ENCODE peak calls at places on chromosomes 4 and X, in seven cellular contexts. F, H, Z, G, X, W and V are unnamed samples.

GRCh38 chr4:118911162-118911791 is 22.6 kb downstream of the SYNPO2 start:
- DNase-seq in G (no peak), X (no peak), Z (no peak), F (no peak), W (no peak), H (no peak), V (peak)

GRCh38 chr4:93396274-93396673 is 432.3 kb upstream of the ATOH1 start:
- DNase-seq in X (peak), Z (no peak), F (no peak), H (peak), G (no peak), W (no peak), V (no peak)

GRCh38 chr4:73538162-73538561 is 56.6 kb downstream of the AFM start:
- DNase-seq in W (no peak), F (no peak), X (no peak), Z (no peak), H (no peak), G (no peak), V (no peak)

GRCh38 chrX:112840382-112841113 is at the start of gene AMOT:
- DNase-seq in Z (peak), X (peak), F (peak), G (peak), W (peak), H (no peak), V (no peak)

GRCh38 chr4:39635023-39635422 is 3.6 kb downstream of the SMIM14 start:
- DNase-seq in H (no peak), F (peak), G (no peak), Z (no peak), W (no peak), X (no peak), V (no peak)

GRCh38 chr4:73103799-73104503 is 34.4 kb upstream of the COX18 start:
- DNase-seq in G (no peak), Z (no peak), H (no peak), X (peak), F (no peak), W (no peak), V (no peak)

GRCh38 chr4:62275470-62275869 is 1075.3 kb downstream of the ADGRL3 start:
- DNase-seq in G (no peak), X (no peak), W (no peak), H (no peak), F (no peak), Z (no peak), V (no peak)

GRCh38 chr4:57462843-57463242 is 352.7 kb upstream of the IGFBP7 start:
- DNase-seq in H (no peak), W (no peak), X (no peak), G (no peak), Z (no peak), F (no peak), V (no peak)

GRCh38 chr4:95087657-95088455 is 330.1 kb downstream of the BMPR1B start:
- DNase-seq in Z (no peak), F (no peak), G (no peak), W (no peak), H (no peak), X (peak), V (no peak)

GRCh38 chr4:74431113-74431826 is 13.7 kb upstream of the AREG start:
- DNase-seq in W (no peak), F (no peak), X (peak), H (no peak), Z (no peak), G (no peak), V (no peak)

GRCh38 chr4:40331937-40332336 is 3.2 kb upstream of the CHRNA9 start:
- DNase-seq in Z (no peak), W (no peak), H (no peak), X (no peak), F (no peak), G (no peak), V (no peak)

GRCh38 chrX:47483310-47484268 is 567 bp upstream of the ZNF41 start:
- DNase-seq in Z (peak), X (peak), G (peak), W (peak), H (no peak), F (peak), V (peak)

GRCh38 chr4:128812360-128812958 is 3.0 kb downstream of the JADE1 start:
- DNase-seq in W (no peak), H (no peak), Z (peak), G (peak), F (peak), X (peak), V (peak)

GRCh38 chrX:15334561-15334960 is 762 bp downstream of the PIGA start:
- DNase-seq in G (no peak), Z (no peak), X (no peak), F (no peak), W (no peak), H (no peak), V (peak)

GRCh38 chrX:317424-318067 is 1.1 kb downstream of the GTPBP6 start:
- DNase-seq in G (no peak), W (peak), X (no peak), Z (no peak), H (peak), F (peak), V (no peak)

GRCh38 chr4:73613130-73613529 is 7.1 kb downstream of the RASSF6 start:
- DNase-seq in F (no peak), G (no peak), Z (no peak), W (no peak), H (no peak), X (no peak), V (no peak)

GRCh38 chrX:30659421-30659820 is 6.2 kb downstream of the GK start:
- DNase-seq in X (peak), Z (no peak), G (no peak), F (no peak), W (no peak), H (no peak), V (peak)

GRCh38 chr4:52873191-52873590 is 11.1 kb downstream of the RASL11B start:
- DNase-seq in W (no peak), H (no peak), F (peak), G (no peak), X (no peak), Z (no peak), V (no peak)

GRCh38 chr4:26105372-26105771 is 191.4 kb downstream of the SMIM20 start:
- DNase-seq in F (no peak), W (no peak), H (no peak), G (no peak), X (peak), Z (no peak), V (no peak)

GRCh38 chrX:37685452-37686347 is at the start of gene XK:
- DNase-seq in Z (peak), X (peak), F (peak), H (no peak), G (peak), W (peak), V (no peak)

GRCh38 chr4:169060396-169061081 is 50.5 kb upstream of the CBR4 start:
- DNase-seq in H (no peak), X (no peak), Z (no peak), W (no peak), G (no peak), F (no peak), V (no peak)

GRCh38 chr4:121053601-121054143 is 18.7 kb downstream of the NDNF start:
- DNase-seq in Z (no peak), H (no peak), F (no peak), X (no peak), G (peak), W (no peak), V (no peak)

GRCh38 chrX:71536285-71536684 is 3.4 kb downstream of the OGT start:
- DNase-seq in Z (no peak), F (no peak), G (no peak), X (no peak), H (no peak), W (no peak), V (no peak)

GRCh38 chr4:30767147-30767546 is 47.0 kb downstream of the PCDH7 start:
- DNase-seq in G (no peak), X (no peak), F (no peak), Z (no peak), W (no peak), H (no peak), V (no peak)

GRCh38 chr4:176433983-176434382 is 114.2 kb downstream of the SPCS3 start:
- DNase-seq in F (no peak), G (no peak), Z (no peak), W (no peak), X (no peak), H (no peak), V (no peak)

GRCh38 chr4:52926575-52926974 is 64.5 kb downstream of the RASL11B start:
- DNase-seq in W (no peak), Z (no peak), H (no peak), X (no peak), G (no peak), F (no peak), V (no peak)

GRCh38 chr4:3022112-3022511 is 52.2 kb downstream of the HTT-AS start:
- DNase-seq in H (no peak), Z (no peak), F (no peak), G (no peak), W (no peak), X (no peak), V (no peak)

GRCh38 chr4:38889143-38889542 is 21.5 kb downstream of the FAM114A1 start:
- DNase-seq in G (no peak), W (no peak), F (no peak), H (no peak), X (peak), Z (no peak), V (peak)

GRCh38 chrX:71214152-71214551 is 8.9 kb upstream of the GJB1 start:
- DNase-seq in X (no peak), Z (no peak), W (no peak), H (no peak), F (no peak), G (no peak), V (no peak)

GRCh38 chr4:41734366-41734765 is 14.2 kb downstream of the PHOX2B start:
- DNase-seq in H (no peak), F (no peak), Z (no peak), X (no peak), G (no peak), W (no peak), V (no peak)

DNA sequence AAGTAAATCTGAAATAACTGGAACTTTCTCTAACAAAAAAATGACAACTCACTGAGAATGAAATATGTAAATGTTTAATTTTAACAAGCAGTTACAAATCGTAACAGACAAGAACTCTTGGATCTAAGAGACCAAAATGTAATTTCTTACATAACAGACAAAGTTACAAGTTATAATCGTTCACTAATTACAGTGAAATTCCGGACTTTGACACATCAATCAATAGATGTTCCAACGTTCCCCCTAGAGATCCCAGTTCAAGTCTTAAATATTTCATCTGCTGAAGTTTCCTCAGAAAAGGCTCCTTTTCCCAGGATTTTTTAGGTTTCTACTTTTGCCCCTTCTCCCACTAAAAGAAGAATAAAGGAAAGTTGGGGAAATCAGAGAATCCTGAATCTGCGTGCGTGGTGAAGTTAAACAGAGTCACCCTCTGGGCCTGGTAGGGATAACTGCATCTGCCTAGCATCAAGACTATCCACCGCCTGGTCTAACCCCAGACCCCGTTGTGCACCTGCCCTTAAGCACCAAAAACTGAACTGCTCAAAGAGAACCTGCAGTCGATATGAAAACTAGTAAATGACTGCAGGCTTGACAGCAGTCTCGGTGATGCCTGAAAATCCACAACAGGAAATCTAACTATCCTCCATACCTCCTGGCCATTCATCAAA is 2.3 kb downstream of the IRF2 start:
- DNase-seq in X (peak), Z (no peak), G (no peak), W (no peak), H (no peak), F (peak), V (peak)
- TF ChIP-seq CTCF in X (no peak), Z (no peak), G (no peak), W (no peak), H (peak), F (no peak), V (no peak)

DNA sequence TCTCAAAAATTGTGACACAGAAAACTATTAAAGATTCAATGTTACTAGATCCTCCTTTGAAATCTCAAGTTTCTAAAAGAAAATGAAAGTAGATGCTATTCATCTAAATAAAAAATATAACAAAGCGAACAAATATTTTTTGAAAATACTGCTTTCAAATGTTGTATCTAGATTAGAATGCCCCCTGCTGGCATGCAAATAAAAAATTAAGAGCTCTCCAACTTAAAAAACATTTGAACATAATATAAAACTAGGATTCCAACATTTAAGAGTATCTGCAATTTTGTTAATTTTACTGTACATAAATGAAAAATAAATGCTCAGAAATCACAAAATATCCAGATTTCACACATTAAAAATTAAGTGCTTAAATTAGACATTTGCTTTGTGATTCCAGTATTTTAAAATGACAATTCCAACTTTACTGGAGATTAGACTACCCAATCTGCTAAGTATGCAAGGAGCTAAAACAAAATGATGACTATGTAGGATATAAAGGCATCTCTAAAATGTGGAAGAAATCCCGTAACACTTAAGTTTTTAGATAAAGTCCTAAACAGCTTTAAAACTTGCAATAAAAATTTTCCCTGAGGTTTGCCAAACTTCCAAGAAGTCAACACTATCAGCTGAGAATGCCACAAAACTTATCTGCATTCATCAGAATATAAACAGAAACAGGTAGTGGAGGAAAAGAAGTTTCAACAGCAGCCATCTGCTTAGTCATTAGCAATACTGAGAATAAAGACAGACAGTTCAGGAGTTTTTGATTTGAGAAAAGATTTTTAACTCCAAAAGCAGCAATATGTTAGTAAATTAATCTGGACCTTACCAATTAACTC is 32.6 kb downstream of the DHX15 start:
- DNase-seq in G (no peak), X (peak), F (no peak), Z (no peak), H (no peak), W (no peak), V (no peak)
- TF ChIP-seq CTCF in G (peak), X (peak), F (peak), Z (peak), H (peak), W (peak), V (peak)

GRCh38 chrX:38898261-38898660 is 97.0 kb downstream of the MID1IP1 start:
- DNase-seq in H (no peak), Z (no peak), X (no peak), W (no peak), F (no peak), G (no peak), V (no peak)
- TF ChIP-seq CTCF in H (no peak), Z (no peak), X (no peak), W (no peak), F (no peak), G (no peak), V (no peak)

GRCh38 chr4:142567199-142567598 is 278.9 kb downstream of the INPP4B start:
- DNase-seq in H (no peak), F (peak), Z (no peak), W (no peak), X (no peak), G (no peak), V (no peak)
- TF ChIP-seq CTCF in H (no peak), F (peak), Z (no peak), W (no peak), X (no peak), G (no peak), V (no peak)

GRCh38 chr4:8188743-8189550 is 10.1 kb upstream of the SH3TC1 start:
- DNase-seq in X (peak), W (peak), F (no peak), Z (no peak), G (peak), H (no peak), V (no peak)

GRCh38 chr4:8192748-8193738 is 6.0 kb upstream of the SH3TC1 start:
- DNase-seq in G (peak), H (no peak), F (no peak), Z (no peak), X (peak), W (peak), V (no peak)

GRCh38 chr4:8189551-8190466 is 9.3 kb upstream of the SH3TC1 start:
- DNase-seq in G (no peak), X (no peak), F (no peak), Z (no peak), W (peak), H (no peak), V (no peak)

GRCh38 chr4:8188085-8188484 is 11.0 kb upstream of the SH3TC1 start:
- DNase-seq in G (no peak), F (no peak), Z (no peak), W (peak), H (no peak), X (no peak), V (no peak)

DNA sequence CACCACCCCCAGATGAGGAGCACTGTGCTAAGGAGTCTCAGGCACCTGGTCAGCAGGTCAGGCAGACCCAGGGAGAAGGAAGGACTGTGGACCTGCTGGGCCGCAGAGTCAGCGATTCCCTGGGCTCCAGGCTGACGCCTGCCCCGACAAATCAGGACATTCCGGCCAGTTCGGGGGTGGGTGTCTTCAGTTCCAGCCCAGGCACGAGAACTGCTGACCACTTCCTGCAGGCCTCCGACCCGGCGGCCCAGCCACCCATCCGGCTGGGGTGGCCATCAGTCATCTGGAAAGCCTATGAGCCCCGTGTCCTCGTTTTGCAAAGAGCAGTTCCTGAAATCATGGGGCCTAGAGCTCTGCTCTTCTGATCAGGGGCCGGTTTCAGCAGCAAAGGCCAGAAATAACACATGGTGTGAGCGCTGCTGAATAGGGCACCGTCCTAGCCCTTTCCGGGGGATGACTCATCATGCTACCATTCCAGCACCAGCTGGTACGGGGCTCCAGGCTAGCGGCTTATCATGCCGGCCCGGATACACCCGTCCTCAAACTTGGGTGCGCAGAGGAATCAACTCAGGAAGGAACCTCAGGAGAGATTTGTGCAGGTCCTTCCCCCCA is 7.8 kb upstream of the SH3TC1 start:
- DNase-seq in Z (no peak), W (peak), G (peak), F (no peak), H (no peak), X (peak), V (no peak)
- TF ChIP-seq CTCF in Z (no peak), W (no peak), G (no peak), F (no peak), H (no peak), X (no peak), V (no peak)

DNA sequence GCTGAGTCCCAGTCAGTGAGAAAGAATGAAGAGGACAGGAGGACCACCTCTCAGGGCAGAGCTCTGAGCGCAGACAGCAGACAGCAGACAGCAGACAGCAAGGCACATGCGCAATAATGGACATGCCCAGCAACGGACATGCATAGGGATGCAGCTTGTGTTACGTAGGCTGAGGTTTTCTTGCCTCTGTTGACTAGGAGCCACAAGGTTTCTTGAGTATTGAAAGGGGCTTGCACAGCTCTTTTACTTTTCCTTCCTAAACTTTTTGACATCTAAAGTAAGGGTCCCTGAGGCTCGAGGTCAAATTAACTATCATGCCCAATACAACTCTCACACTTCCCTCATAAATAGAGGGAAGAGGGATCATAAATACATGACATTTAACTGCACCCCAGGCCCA is at the start of gene PAGE3:
- DNase-seq in X (no peak), H (no peak), Z (no peak), F (no peak), G (no peak), W (no peak), V (no peak)
- TF ChIP-seq CTCF in X (no peak), H (no peak), Z (no peak), F (no peak), G (no peak), W (no peak), V (no peak)